ENCODE peak calls at places on chromosomes 2 and 18, in nine cellular contexts. I is A549; U is hypothalamus; M is glomerular endothelial cell; Z is Calu3; A is hepatic stellate cell; Q is LoVo; W is activated T-cell treated with anti-CD3 and anti-CD28 coated beads, Interleukin-2, amount 50 U/mL, for 4 hours; C is stimulated activated CD4-positive, alpha-beta T cell treated with anti-CD3 and anti-CD28 coated beads, Interleukin-12 subunit alpha, Interleukin-12 subunit beta, amount 100 ng/mL, for 4 hours. D is an unnamed sample.

GRCh38 chr2:118014492-118014824 is 588 bp upstream of the CCDC93 start:
- DNase-seq in I (no peak), U (no peak), M (no peak), Z (no peak), A (no peak), Q (no peak), W (no peak), C (no peak), D (no peak)

GRCh38 chr2:100422320-100422719 is 4.9 kb upstream of the CHST10 start:
- DNase-seq in I (peak), U (no peak), M (no peak), Z (peak), A (peak), Q (peak), W (no peak), C (no peak), D (no peak)

GRCh38 chr2:235642446-235643107 is 148.7 kb downstream of the AGAP1 start:
- DNase-seq in I (no peak), U (no peak), M (no peak), Z (no peak), A (no peak), Q (no peak), W (no peak), C (no peak), D (no peak)

GRCh38 chr2:170084820-170085475 is 93.0 kb upstream of the MYO3B start:
- DNase-seq in I (no peak), U (no peak), M (no peak), Z (no peak), A (no peak), Q (no peak), W (no peak), C (no peak), D (no peak)

GRCh38 chr2:85133751-85134254 is 611 bp downstream of the TCF7L1 start:
- DNase-seq in I (peak), U (peak), M (no peak), Z (peak), A (peak), Q (no peak), W (no peak), C (peak), D (peak)

GRCh38 chr2:120893874-120894584 is 158.4 kb downstream of the GLI2 start:
- DNase-seq in I (no peak), U (no peak), M (no peak), Z (no peak), A (no peak), Q (no peak), W (no peak), C (no peak), D (no peak)

GRCh38 chr18:79518028-79518682 is 122.4 kb downstream of the NFATC1 start:
- DNase-seq in I (no peak), U (no peak), M (no peak), Z (no peak), A (no peak), Q (no peak), W (no peak), C (no peak), D (no peak)

GRCh38 chr2:116094196-116094595 is 1651.8 kb downstream of the DPP10 start:
- DNase-seq in I (no peak), U (no peak), M (no peak), Z (no peak), A (no peak), Q (no peak), W (no peak), C (no peak), D (no peak)

GRCh38 chr2:168194784-168195522 is 52.4 kb downstream of the STK39 start:
- DNase-seq in I (no peak), U (no peak), M (no peak), Z (no peak), A (no peak), Q (no peak), W (no peak), C (no peak), D (peak)

GRCh38 chr2:120509991-120510735 is 164.2 kb downstream of the INHBB start:
- DNase-seq in I (no peak), U (peak), M (no peak), Z (no peak), A (no peak), Q (no peak), W (no peak), C (no peak), D (no peak)

GRCh38 chr2:165593081-165593480 is 123.6 kb downstream of the CSRNP3 start:
- DNase-seq in I (no peak), U (no peak), M (no peak), Z (no peak), A (no peak), Q (no peak), W (no peak), C (no peak), D (no peak)

GRCh38 chr18:59961086-59961485 is 61.3 kb downstream of the PMAIP1 start:
- DNase-seq in I (no peak), U (no peak), M (no peak), Z (no peak), A (no peak), Q (peak), W (no peak), C (no peak), D (peak)

GRCh38 chr2:217367464-217367863 is 507.6 kb upstream of the TNP1 start:
- DNase-seq in I (peak), U (no peak), M (no peak), Z (no peak), A (no peak), Q (no peak), W (no peak), C (no peak), D (no peak)

GRCh38 chr2:160493227-160494028 is at the start of gene RBMS1:
- DNase-seq in I (peak), U (peak), M (no peak), Z (peak), A (peak), Q (peak), W (peak), C (peak), D (peak)

GRCh38 chr2:34825671-34826070 is 1226.6 kb upstream of the FAM98A start:
- DNase-seq in I (no peak), U (no peak), M (no peak), Z (no peak), A (no peak), Q (no peak), W (no peak), C (no peak), D (no peak)

GRCh38 chr2:171837736-171838135 is 56.3 kb downstream of the SLC25A12 start:
- DNase-seq in I (no peak), U (no peak), M (no peak), Z (no peak), A (no peak), Q (no peak), W (no peak), C (no peak), D (no peak)

GRCh38 chr2:15429032-15429431 is 132.1 kb downstream of the NBAS start:
- DNase-seq in I (no peak), U (no peak), M (no peak), Z (no peak), A (no peak), Q (no peak), W (no peak), C (no peak), D (no peak)

GRCh38 chr2:33518929-33519328 is 42.5 kb downstream of the RASGRP3 start:
- DNase-seq in I (peak), U (no peak), M (no peak), Z (no peak), A (no peak), Q (no peak), W (no peak), C (no peak), D (no peak)

GRCh38 chr2:39033980-39034379 is 86.9 kb downstream of the SOS1 start:
- DNase-seq in I (no peak), U (no peak), M (no peak), Z (no peak), A (no peak), Q (no peak), W (no peak), C (no peak), D (no peak)

GRCh38 chr2:197107291-197108269 is 181.1 kb upstream of the PGAP1 start:
- DNase-seq in I (peak), U (no peak), M (no peak), Z (peak), A (peak), Q (no peak), W (no peak), C (no peak), D (no peak)